ENCODE peak calls at places on chromosomes 13 and 19, in ten cellular contexts. O is Peyer's patch, S is body of pancreas, U is heart right ventricle, J is NT2/D1, B is upper lobe of left lung, M is IMR-90, D is PC-3, Y is psoas muscle, E is AG04450. P is an unnamed sample. For H3K27me3, the result is how much of the 10 kb centered on the place peaks cover.

GRCh38 chr19:20968092-20968491 is 45.0 kb downstream of the ZNF85 start:
- DNase-seq in O (no peak), S (no peak), U (no peak), J (no peak), B (no peak), M (no peak), D (no peak), Y (no peak), E (no peak), P (no peak)

GRCh38 chr19:41619018-41619571 is 7.8 kb downstream of the CEACAM4 start:
- DNase-seq in O (no peak), S (no peak), U (no peak), J (no peak), B (no peak), M (no peak), D (no peak), Y (no peak), E (no peak), P (no peak)

GRCh38 chr19:4233282-4233853 is 4.0 kb downstream of the EBI3 start:
- DNase-seq in O (peak), S (peak), U (no peak), J (no peak), B (no peak), M (peak), D (peak), Y (no peak), E (no peak), P (no peak)

GRCh38 chr19:40642757-40643325 is 41.7 kb downstream of the LTBP4 start:
- DNase-seq in O (no peak), S (no peak), U (no peak), J (no peak), B (no peak), M (no peak), D (no peak), Y (no peak), E (no peak), P (no peak)

GRCh38 chr13:37791699-37792098 is 77.9 kb downstream of the TRPC4 start:
- DNase-seq in O (no peak), S (no peak), U (no peak), J (no peak), B (no peak), M (peak), D (no peak), Y (no peak), E (no peak), P (no peak)

GRCh38 chr13:40272776-40273139 is 393.7 kb downstream of the FOXO1 start:
- DNase-seq in O (no peak), S (no peak), U (no peak), J (no peak), B (no peak), M (peak), D (peak), Y (no peak), E (no peak), P (no peak)

GRCh38 chr13:66503890-66504289 is 726.2 kb downstream of the PCDH9 start:
- DNase-seq in O (no peak), S (no peak), U (no peak), J (no peak), B (no peak), M (no peak), D (peak), Y (no peak), E (no peak), P (no peak)

GRCh38 chr19:43950834-43951626 is at the start of gene ZNF221:
- DNase-seq in O (peak), S (peak), U (peak), J (peak), B (peak), M (peak), D (peak), Y (peak), E (peak), P (peak)

GRCh38 chr13:52862358-52863206 is 14.1 kb upstream of the PCDH8 start:
- DNase-seq in O (no peak), S (no peak), U (no peak), J (no peak), B (no peak), M (no peak), D (peak), Y (no peak), E (no peak), P (no peak)

GRCh38 chr19:16342002-16342715 is 17.5 kb downstream of the KLF2 start:
- DNase-seq in O (peak), S (no peak), U (peak), J (no peak), B (no peak), M (no peak), D (no peak), Y (no peak), E (no peak), P (no peak)

GRCh38 chr13:60369242-60369641 is 27.8 kb upstream of the TDRD3 start:
- DNase-seq in O (no peak), S (no peak), U (no peak), J (no peak), B (no peak), M (peak), D (peak), Y (no peak), E (no peak), P (no peak)

GRCh38 chr13:49690133-49690989 is 925 bp downstream of the EBPL start:
- DNase-seq in O (no peak), S (peak), U (no peak), J (no peak), B (no peak), M (peak), D (peak), Y (no peak), E (peak), P (no peak)

GRCh38 chr13:100890645-100891044 is 216.1 kb upstream of the TMTC4 start:
- DNase-seq in O (no peak), S (no peak), U (no peak), J (no peak), B (no peak), M (no peak), D (no peak), Y (no peak), E (no peak), P (no peak)

GRCh38 chr13:106796280-106797047 is 228.5 kb upstream of the ARGLU1 start:
- DNase-seq in O (no peak), S (no peak), U (no peak), J (peak), B (no peak), M (no peak), D (no peak), Y (no peak), E (no peak), P (no peak)

GRCh38 chr19:57830071-57830602 is at the start of gene ZNF587B:
- DNase-seq in O (peak), S (peak), U (peak), J (peak), B (no peak), M (peak), D (peak), Y (peak), E (peak), P (peak)

GRCh38 chr13:59865398-59865797 is 298.3 kb downstream of the DIAPH3 start:
- DNase-seq in O (no peak), S (no peak), U (no peak), J (no peak), B (no peak), M (peak), D (peak), Y (no peak), E (no peak), P (no peak)

GRCh38 chr19:8085606-8086464 is 33.3 kb downstream of the CCL25 start:
- DNase-seq in O (peak), S (no peak), U (no peak), J (no peak), B (no peak), M (no peak), D (peak), Y (no peak), E (no peak), P (no peak)

GRCh38 chr13:110228936-110229904 is 77.7 kb downstream of the COL4A1 start:
- DNase-seq in O (no peak), S (no peak), U (no peak), J (no peak), B (no peak), M (no peak), D (no peak), Y (peak), E (no peak), P (no peak)

GRCh38 chr13:68697551-68697950 is 1410.1 kb upstream of the ATXN8OS start:
- DNase-seq in O (no peak), S (no peak), U (no peak), J (no peak), B (no peak), M (no peak), D (no peak), Y (no peak), E (no peak), P (no peak)

GRCh38 chr13:30832845-30833332 is 73.2 kb upstream of the MEDAG start:
- DNase-seq in O (peak), S (peak), U (no peak), J (no peak), B (peak), M (no peak), D (peak), Y (peak), E (no peak), P (peak)

GRCh38 chr19:39428309-39429112 is 7.2 kb downstream of the RPS16 start:
- DNase-seq in O (no peak), S (peak), U (peak), J (peak), B (peak), M (peak), D (no peak), Y (peak), E (peak), P (no peak)

DNA sequence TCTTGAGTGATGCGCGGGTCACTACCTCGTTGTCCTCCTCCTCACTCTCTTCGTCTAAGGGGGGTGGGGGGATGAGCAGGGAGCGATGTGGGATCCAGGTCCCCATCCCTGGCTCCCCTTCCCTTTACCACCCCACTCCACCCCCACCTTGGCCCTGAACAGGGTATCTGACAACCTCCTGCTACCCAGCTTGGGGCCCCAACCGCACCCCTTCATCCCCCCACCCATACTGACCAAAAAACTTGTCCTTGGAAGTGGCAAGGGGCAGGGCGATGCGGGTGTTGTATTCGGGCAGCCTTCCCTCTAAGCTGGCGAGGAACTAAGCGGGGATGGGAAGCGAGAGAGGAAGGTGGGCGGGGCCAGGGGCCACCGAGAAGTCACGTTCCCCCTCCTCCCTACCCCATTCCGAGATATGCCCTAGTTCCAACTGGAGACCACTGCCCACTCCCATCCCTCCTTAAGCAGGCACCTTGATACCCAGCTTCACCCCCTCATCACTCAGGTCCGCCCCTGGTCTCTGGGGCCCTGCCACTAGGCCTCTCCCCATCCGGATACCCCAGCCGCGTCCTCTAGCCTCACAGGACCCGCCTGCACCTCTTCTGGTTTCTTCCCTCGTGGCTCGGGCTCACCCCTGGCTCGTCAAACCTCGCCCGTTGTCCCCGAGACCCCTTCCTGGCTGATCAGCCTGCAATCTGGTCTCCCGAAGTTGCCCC is 1.9 kb upstream of the RGL3 start:
- DNase-seq in O (peak), S (no peak), U (peak), J (no peak), B (no peak), M (no peak), D (no peak), Y (peak), E (no peak), P (no peak)
- H3K27me3 ChIP-seq in O (under half), S (under half), U (half or more), J (half or more), B (under half), M (under half), D (under half), Y (under half), E (half or more), P (under half)

DNA sequence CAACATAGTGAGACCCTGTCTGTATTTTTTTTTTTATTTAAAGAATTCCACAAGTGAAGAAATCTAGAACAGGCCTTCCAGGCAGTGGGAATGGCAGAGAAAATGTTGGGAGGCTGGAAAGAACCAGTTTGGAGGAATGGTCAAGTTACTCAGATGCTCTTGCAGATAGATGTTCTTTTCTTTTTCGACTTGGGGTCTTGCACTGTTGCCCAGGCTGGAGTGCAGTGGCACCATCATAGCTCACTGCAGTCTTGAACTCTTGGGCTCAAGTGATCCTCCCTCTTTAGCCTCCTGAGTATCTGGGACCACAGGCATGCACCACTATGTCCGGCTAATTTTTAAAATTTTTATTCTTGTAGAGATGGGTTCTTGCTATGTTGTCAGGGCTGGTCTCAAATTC is 662 bp downstream of the C5AR1 start:
- DNase-seq in O (no peak), S (no peak), U (no peak), J (no peak), B (no peak), M (no peak), D (no peak), Y (no peak), E (no peak), P (no peak)
- H3K27me3 ChIP-seq in O (under half), S (under half), U (under half), J (under half), B (under half), M (under half), D (under half), Y (under half), E (under half), P (under half)

DNA sequence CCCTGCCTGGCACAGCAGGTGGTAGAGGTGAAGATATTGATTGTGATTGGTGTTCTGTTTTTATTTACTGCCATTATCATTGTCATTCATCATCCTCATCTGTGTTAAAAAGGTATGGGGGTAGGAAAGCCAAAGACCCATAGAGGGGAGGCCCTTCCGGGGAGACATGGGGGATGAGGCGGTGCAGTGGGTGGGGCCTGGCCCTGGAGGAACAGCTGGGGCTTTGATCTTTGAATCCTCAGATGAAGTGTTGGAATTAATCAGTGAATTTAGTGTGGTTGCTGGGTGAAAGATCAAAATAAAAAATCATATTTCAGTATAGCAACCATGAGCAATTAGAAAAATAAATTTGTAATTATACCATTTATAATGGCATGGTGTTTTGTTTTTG is 7.4 kb downstream of the PTH2 start:
- DNase-seq in O (no peak), S (no peak), U (no peak), J (no peak), B (no peak), M (no peak), D (no peak), Y (no peak), E (no peak), P (no peak)
- H3K27me3 ChIP-seq in O (under half), S (under half), U (half or more), J (under half), B (under half), M (half or more), D (half or more), Y (under half), E (half or more), P (under half)

GRCh38 chr19:13211426-13212308 is 61.5 kb downstream of the IER2 start:
- DNase-seq in O (no peak), S (no peak), U (no peak), J (no peak), B (no peak), M (no peak), D (no peak), Y (no peak), E (no peak), P (no peak)

GRCh38 chr19:13214036-13214730 is 64.0 kb downstream of the IER2 start:
- DNase-seq in O (no peak), S (no peak), U (no peak), J (no peak), B (no peak), M (no peak), D (no peak), Y (no peak), E (no peak), P (no peak)

GRCh38 chr19:13210941-13211340 is 60.7 kb downstream of the IER2 start:
- DNase-seq in O (no peak), S (no peak), U (no peak), J (no peak), B (peak), M (no peak), D (no peak), Y (no peak), E (no peak), P (no peak)

GRCh38 chr19:13209797-13210775 is 59.9 kb downstream of the IER2 start:
- DNase-seq in O (no peak), S (no peak), U (no peak), J (no peak), B (peak), M (no peak), D (no peak), Y (no peak), E (no peak), P (no peak)

GRCh38 chr19:13212759-13213330 is 62.6 kb downstream of the IER2 start:
- DNase-seq in O (peak), S (peak), U (peak), J (peak), B (no peak), M (peak), D (peak), Y (peak), E (no peak), P (peak)
- H3K27me3 ChIP-seq in O (under half), S (under half), U (under half), J (under half), B (under half), M (under half), D (under half), Y (under half), E (under half), P (under half)